ENCODE peak calls at places on chromosomes 11 and 22, in six cellular contexts. T is IMR-90, W is heart left ventricle, M is sigmoid colon, E is adrenal gland, Z is ovary. Q is an unnamed sample.

GRCh38 chr11:18641677-18642076 is 7.5 kb upstream of the SPTY2D1 start:
- DNase-seq in T (no peak), W (no peak), M (no peak), E (no peak), Z (no peak), Q (no peak)

GRCh38 chr11:35391922-35392813 is 27.2 kb downstream of the SLC1A2 start:
- DNase-seq in T (peak), W (peak), M (peak), E (peak), Z (peak), Q (peak)

GRCh38 chr11:47714554-47715081 is 551 bp downstream of the AGBL2 start:
- DNase-seq in T (no peak), W (no peak), M (peak), E (no peak), Z (peak), Q (peak)

GRCh38 chr11:45021692-45022130 is 71.0 kb upstream of the TP53I11 start:
- DNase-seq in T (peak), W (peak), M (peak), E (peak), Z (peak), Q (no peak)

GRCh38 chr11:14141676-14142075 is 179.2 kb downstream of the SPON1 start:
- DNase-seq in T (no peak), W (no peak), M (no peak), E (no peak), Z (no peak), Q (no peak)

GRCh38 chr11:27020736-27021135 is 19.9 kb upstream of the BBOX1 start:
- DNase-seq in T (no peak), W (no peak), M (no peak), E (no peak), Z (no peak), Q (no peak)

GRCh38 chr11:23280088-23280487 is 419.8 kb upstream of the CCDC179 start:
- DNase-seq in T (peak), W (no peak), M (no peak), E (no peak), Z (no peak), Q (no peak)

GRCh38 chr22:31615940-31616314 is 46.1 kb downstream of the PISD start:
- DNase-seq in T (no peak), W (peak), M (no peak), E (no peak), Z (no peak), Q (no peak)

GRCh38 chr22:24417200-24417599 is 10.2 kb upstream of the ADORA2A start:
- DNase-seq in T (no peak), W (no peak), M (peak), E (no peak), Z (peak), Q (no peak)

GRCh38 chr11:125315088-125315740 is 150.7 kb downstream of the PKNOX2 start:
- DNase-seq in T (peak), W (peak), M (peak), E (no peak), Z (peak), Q (no peak)

GRCh38 chr11:74185695-74186094 is 14.6 kb downstream of the PPME1 start:
- DNase-seq in T (peak), W (no peak), M (no peak), E (no peak), Z (no peak), Q (peak)

GRCh38 chr11:66154109-66154508 is 84.0 kb downstream of the PACS1 start:
- DNase-seq in T (no peak), W (no peak), M (no peak), E (no peak), Z (no peak), Q (no peak)

GRCh38 chr11:63747006-63747405 is 21.6 kb downstream of the ZFTA start:
- DNase-seq in T (peak), W (no peak), M (no peak), E (no peak), Z (no peak), Q (peak)

GRCh38 chr22:27452916-27453315 is 348.6 kb downstream of the MN1 start:
- DNase-seq in T (no peak), W (no peak), M (no peak), E (no peak), Z (no peak), Q (no peak)

DNA sequence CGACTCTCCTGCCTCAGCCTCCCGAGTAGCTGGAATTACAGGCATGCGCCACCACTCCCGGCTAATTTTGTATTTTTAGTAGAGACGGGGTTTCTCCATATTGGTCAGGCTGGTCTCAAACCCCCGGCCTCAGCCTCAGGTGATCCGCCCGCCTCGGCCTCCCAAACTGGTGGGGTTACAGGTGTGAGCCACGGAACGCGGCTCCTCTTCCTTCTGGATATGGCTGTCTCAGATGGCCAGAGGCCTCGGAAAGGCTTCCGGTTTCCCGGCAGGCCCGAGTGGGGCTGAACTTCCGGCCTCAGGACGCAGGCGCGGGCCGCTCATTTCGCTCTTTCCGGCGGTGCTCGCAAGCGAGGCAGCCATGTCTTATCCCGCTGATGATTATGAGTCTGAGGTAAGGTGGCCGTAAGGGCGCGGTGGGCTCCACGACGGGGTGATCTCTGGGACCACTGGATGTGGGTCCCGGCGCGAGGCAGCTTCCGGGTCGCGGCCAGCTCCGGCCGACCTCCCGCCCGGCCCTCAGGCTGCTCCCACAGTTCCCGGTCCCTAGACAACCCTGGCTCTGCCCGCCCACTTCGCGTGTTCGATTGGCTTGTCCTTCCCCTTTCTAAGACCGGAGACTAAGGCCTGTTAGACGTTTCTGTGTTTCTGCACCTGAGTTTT is at the start of gene EIF3L:
- DNase-seq in T (peak), W (peak), M (peak), E (peak), Z (peak), Q (peak)
- TF ChIP-seq POLR2A in T (peak), W (peak), M (peak), E (peak), Z (peak), Q (peak)

GRCh38 chr11:2912038-2912410 is 17.2 kb downstream of the PHLDA2 start:
- DNase-seq in T (no peak), W (no peak), M (no peak), E (no peak), Z (no peak), Q (no peak)

GRCh38 chr11:2913776-2914474 is 15.3 kb downstream of the PHLDA2 start:
- DNase-seq in T (no peak), W (no peak), M (no peak), E (no peak), Z (no peak), Q (no peak)

GRCh38 chr11:2911088-2912037 is 17.9 kb downstream of the PHLDA2 start:
- DNase-seq in T (no peak), W (no peak), M (no peak), E (no peak), Z (no peak), Q (no peak)

GRCh38 chr11:2913029-2913431 is 16.2 kb downstream of the PHLDA2 start:
- DNase-seq in T (peak), W (no peak), M (no peak), E (no peak), Z (no peak), Q (no peak)

GRCh38 chr11:2912498-2912897 is 16.7 kb downstream of the PHLDA2 start:
- DNase-seq in T (peak), W (no peak), M (no peak), E (no peak), Z (no peak), Q (no peak)
- TF ChIP-seq POLR2A in T (no peak), W (no peak), M (no peak), E (no peak), Z (no peak), Q (no peak)

DNA sequence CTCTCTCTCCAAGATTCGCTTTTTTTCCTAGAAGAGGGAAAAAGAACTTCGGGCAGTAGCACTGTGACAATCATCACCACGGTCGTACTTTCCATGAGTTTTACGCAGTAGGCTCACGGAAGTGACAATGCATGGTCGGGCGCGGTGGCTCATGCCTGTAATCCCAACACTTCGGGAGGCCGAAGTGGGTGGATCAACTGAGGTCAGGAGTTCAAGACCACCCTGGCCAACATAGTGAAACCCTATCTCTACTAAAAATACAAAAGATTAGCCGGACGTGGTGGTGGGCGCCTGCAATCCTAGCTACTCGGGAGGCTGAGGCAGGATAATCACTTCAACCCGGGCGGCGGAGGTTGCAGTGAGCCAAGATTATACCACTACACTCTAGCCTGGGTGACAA is 23.4 kb downstream of the GRAP2 start:
- DNase-seq in T (no peak), W (no peak), M (no peak), E (no peak), Z (no peak), Q (no peak)
- TF ChIP-seq POLR2A in T (no peak), W (no peak), M (no peak), E (no peak), Z (no peak), Q (no peak)

GRCh38 chr11:62599909-62600308 is 1.8 kb downstream of the MTA2 start:
- DNase-seq in T (no peak), W (no peak), M (no peak), E (no peak), Z (no peak), Q (peak)

GRCh38 chr11:62600367-62601113 is 1.1 kb downstream of the MTA2 start:
- DNase-seq in T (no peak), W (no peak), M (no peak), E (no peak), Z (no peak), Q (peak)

GRCh38 chr11:62601364-62602140 is at the start of gene MTA2:
- DNase-seq in T (peak), W (peak), M (peak), E (peak), Z (peak), Q (peak)

GRCh38 chr11:62601114-62601363 is 626 bp downstream of the MTA2 start:
- DNase-seq in T (no peak), W (no peak), M (peak), E (peak), Z (no peak), Q (no peak)

GRCh38 chr11:62599069-62599696 is 2.5 kb downstream of the MTA2 start:
- DNase-seq in T (peak), W (peak), M (peak), E (peak), Z (peak), Q (peak)
- TF ChIP-seq POLR2A in T (no peak), W (no peak), M (no peak), E (no peak), Z (no peak), Q (peak)

GRCh38 chr11:64858467-64859401 is 14.3 kb upstream of the CDC42BPG start:
- DNase-seq in T (no peak), W (no peak), M (peak), E (peak), Z (no peak), Q (no peak)

GRCh38 chr11:64861227-64861970 is 16.9 kb upstream of the CDC42BPG start:
- DNase-seq in T (no peak), W (no peak), M (no peak), E (no peak), Z (no peak), Q (no peak)

GRCh38 chr11:64862914-64863313 is 15.5 kb downstream of the EHD1 start:
- DNase-seq in T (no peak), W (peak), M (peak), E (peak), Z (no peak), Q (no peak)

GRCh38 chr11:64857485-64857884 is 13.0 kb upstream of the CDC42BPG start:
- DNase-seq in T (no peak), W (no peak), M (no peak), E (no peak), Z (no peak), Q (no peak)

DNA sequence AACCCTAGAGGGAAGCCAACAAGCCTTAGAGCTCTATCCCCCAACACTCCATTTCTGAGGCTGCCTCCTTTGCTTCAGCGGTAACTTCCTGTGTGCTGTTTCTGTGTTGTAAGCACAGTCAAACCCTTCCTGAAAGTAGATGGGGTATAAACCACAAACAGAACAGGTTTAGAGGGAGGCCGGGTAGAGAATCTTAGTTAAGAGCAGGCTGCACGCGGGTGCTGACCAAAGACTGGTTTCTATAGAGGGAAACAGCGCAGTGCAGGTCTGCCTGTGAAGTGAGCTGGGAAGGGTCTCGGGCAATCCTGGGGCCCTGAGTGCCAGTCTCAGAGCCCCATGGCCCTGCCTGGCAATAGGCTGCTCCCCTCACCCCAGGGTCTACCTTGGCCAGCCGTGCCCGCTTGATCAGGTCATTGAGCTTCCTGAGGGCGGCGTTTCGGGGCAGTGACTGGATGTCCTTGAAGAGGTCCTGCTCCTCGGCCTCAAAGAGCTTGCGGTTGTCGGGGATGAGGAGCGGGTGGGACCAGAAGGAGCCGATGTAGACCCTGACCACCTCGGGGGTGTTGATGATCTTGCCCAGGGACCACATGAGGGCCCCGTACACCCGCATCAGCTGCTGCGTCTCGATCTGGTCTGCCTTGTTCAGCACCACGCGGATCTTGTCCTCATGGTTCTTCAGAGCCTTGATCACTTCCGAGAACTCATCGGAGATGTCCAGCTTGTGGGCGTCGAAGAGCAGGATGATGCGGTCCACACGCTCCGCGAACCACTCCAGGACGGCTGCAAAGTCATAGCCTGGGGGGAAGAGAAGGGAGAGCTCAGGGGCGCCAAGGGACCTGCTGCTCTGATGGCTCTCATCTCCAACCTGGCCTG is 15.3 kb upstream of the CDC42BPG start:
- DNase-seq in T (no peak), W (no peak), M (no peak), E (no peak), Z (no peak), Q (no peak)
- TF ChIP-seq POLR2A in T (no peak), W (no peak), M (no peak), E (no peak), Z (no peak), Q (no peak)

Q was measured in erythroblast.